ENCODE peak calls at places on chromosome 1, in nine cellular contexts. T, L, C, G, W, X, F, U and P are unnamed samples. For H3K4me1 and H3K36me3, the result is how much of the 10 kb centered on the place peaks cover.

GRCh38 chr1:201870397-201870796 is 18.3 kb upstream of the SHISA4 start:
- DNase-seq in T (no peak), L (no peak), C (no peak), G (no peak), W (no peak), X (no peak), F (peak), U (no peak), P (no peak)

GRCh38 chr1:227885135-227885647 is 62.5 kb downstream of the WNT9A start:
- DNase-seq in T (no peak), L (peak), C (no peak), G (no peak), W (no peak), X (no peak), F (no peak), U (no peak), P (no peak)

GRCh38 chr1:94543893-94544635 is 2.5 kb upstream of the F3 start:
- DNase-seq in T (no peak), L (no peak), C (no peak), G (no peak), W (no peak), X (no peak), F (peak), U (no peak), P (no peak)

GRCh38 chr1:225694151-225694603 is 41.3 kb upstream of the ENAH start:
- DNase-seq in T (no peak), L (peak), C (no peak), G (no peak), W (peak), X (no peak), F (peak), U (no peak), P (no peak)

GRCh38 chr1:95308276-95308675 is 74.3 kb downstream of the RWDD3 start:
- DNase-seq in T (no peak), L (no peak), C (no peak), G (no peak), W (no peak), X (no peak), F (no peak), U (no peak), P (no peak)

GRCh38 chr1:158728510-158729225 is 8.1 kb upstream of the OR6K3 start:
- DNase-seq in T (no peak), L (no peak), C (no peak), G (no peak), W (no peak), X (no peak), F (no peak), U (no peak), P (no peak)

GRCh38 chr1:41578712-41579335 is 94.3 kb upstream of the EDN2 start:
- DNase-seq in T (no peak), L (no peak), C (no peak), G (no peak), W (no peak), X (peak), F (peak), U (no peak), P (no peak)

GRCh38 chr1:30753660-30754123 is 3.9 kb downstream of the LAPTM5 start:
- DNase-seq in T (no peak), L (no peak), C (no peak), G (no peak), W (no peak), X (no peak), F (no peak), U (no peak), P (no peak)

GRCh38 chr1:233440952-233441401 is 113.5 kb downstream of the MAP3K21 start:
- DNase-seq in T (no peak), L (no peak), C (no peak), G (no peak), W (peak), X (peak), F (peak), U (peak), P (no peak)

GRCh38 chr1:81823082-81823481 is 22.3 kb downstream of the ADGRL2 start:
- DNase-seq in T (no peak), L (no peak), C (no peak), G (no peak), W (no peak), X (no peak), F (no peak), U (no peak), P (no peak)

GRCh38 chr1:12457771-12458170 is 160.2 kb downstream of the DHRS3 start:
- DNase-seq in T (peak), L (no peak), C (no peak), G (no peak), W (no peak), X (no peak), F (peak), U (no peak), P (no peak)

GRCh38 chr1:113792471-113792870 is 19.8 kb downstream of the RSBN1 start:
- DNase-seq in T (no peak), L (no peak), C (no peak), G (no peak), W (no peak), X (no peak), F (no peak), U (no peak), P (no peak)

GRCh38 chr1:178986204-178986603 is 39.5 kb upstream of the FAM20B start:
- DNase-seq in T (no peak), L (no peak), C (no peak), G (no peak), W (no peak), X (no peak), F (no peak), U (no peak), P (no peak)

GRCh38 chr1:10694633-10695627 is 101.5 kb downstream of the CASZ1 start:
- DNase-seq in T (peak), L (peak), C (peak), G (peak), W (peak), X (peak), F (peak), U (peak), P (peak)

GRCh38 chr1:71660417-71660816 is 579.6 kb upstream of the ZRANB2 start:
- DNase-seq in T (no peak), L (no peak), C (no peak), G (no peak), W (no peak), X (no peak), F (peak), U (no peak), P (no peak)

GRCh38 chr1:64019818-64020217 is 183.6 kb upstream of the UBE2U start:
- DNase-seq in T (no peak), L (peak), C (no peak), G (no peak), W (peak), X (peak), F (peak), U (peak), P (no peak)

GRCh38 chr1:213274140-213274539 is 223.1 kb downstream of the RPS6KC1 start:
- DNase-seq in T (no peak), L (no peak), C (no peak), G (no peak), W (no peak), X (no peak), F (no peak), U (no peak), P (no peak)

GRCh38 chr1:45008076-45008475 is 3.0 kb downstream of the HECTD3 start:
- DNase-seq in T (no peak), L (no peak), C (no peak), G (no peak), W (no peak), X (no peak), F (no peak), U (no peak), P (no peak)

GRCh38 chr1:162088281-162088969 is 18.9 kb downstream of the NOS1AP start:
- DNase-seq in T (no peak), L (no peak), C (no peak), G (no peak), W (no peak), X (no peak), F (peak), U (no peak), P (no peak)

GRCh38 chr1:64744492-64745180 is at the start of gene RAVER2:
- DNase-seq in T (peak), L (peak), C (peak), G (peak), W (peak), X (peak), F (peak), U (peak), P (peak)

GRCh38 chr1:58823481-58824010 is 39.7 kb upstream of the JUN start:
- DNase-seq in T (no peak), L (no peak), C (no peak), G (no peak), W (no peak), X (no peak), F (peak), U (no peak), P (no peak)

GRCh38 chr1:111570781-111571181 is 48.8 kb upstream of the RAP1A start:
- DNase-seq in T (no peak), L (no peak), C (no peak), G (no peak), W (no peak), X (no peak), F (peak), U (no peak), P (no peak)

GRCh38 chr1:22256213-22256512 is 113.3 kb upstream of the WNT4 start:
- DNase-seq in T (no peak), L (no peak), C (no peak), G (no peak), W (no peak), X (no peak), F (no peak), U (no peak), P (no peak)

GRCh38 chr1:180623579-180624347 is 8.1 kb upstream of the XPR1 start:
- DNase-seq in T (no peak), L (no peak), C (no peak), G (no peak), W (peak), X (peak), F (peak), U (no peak), P (no peak)
- TF ChIP-seq CTCF in T (peak), L (peak), C (no peak), G (peak), W (no peak), X (peak), F (peak), U (no peak), P (no peak)

GRCh38 chr1:183027031-183027430 is 3.8 kb downstream of the LAMC1 start:
- DNase-seq in T (no peak), L (no peak), C (no peak), G (no peak), W (no peak), X (no peak), F (peak), U (no peak), P (no peak)

GRCh38 chr1:183030053-183030452 is 6.8 kb downstream of the LAMC1 start:
- DNase-seq in T (no peak), L (no peak), C (no peak), G (no peak), W (no peak), X (no peak), F (peak), U (no peak), P (no peak)

GRCh38 chr1:183025782-183026774 is 2.9 kb downstream of the LAMC1 start:
- DNase-seq in T (no peak), L (no peak), C (no peak), G (no peak), W (no peak), X (no peak), F (peak), U (no peak), P (no peak)

GRCh38 chr1:183029591-183030000 is 6.4 kb downstream of the LAMC1 start:
- DNase-seq in T (no peak), L (no peak), C (no peak), G (no peak), W (no peak), X (no peak), F (peak), U (no peak), P (no peak)

GRCh38 chr1:183027791-183028190 is 4.6 kb downstream of the LAMC1 start:
- DNase-seq in T (no peak), L (no peak), C (no peak), G (no peak), W (no peak), X (no peak), F (peak), U (no peak), P (no peak)
- H3K4me1 ChIP-seq in T (half or more), L (half or more), C (under half), G (under half), W (under half), X (under half), F (under half), U (half or more), P (under half)

DNA sequence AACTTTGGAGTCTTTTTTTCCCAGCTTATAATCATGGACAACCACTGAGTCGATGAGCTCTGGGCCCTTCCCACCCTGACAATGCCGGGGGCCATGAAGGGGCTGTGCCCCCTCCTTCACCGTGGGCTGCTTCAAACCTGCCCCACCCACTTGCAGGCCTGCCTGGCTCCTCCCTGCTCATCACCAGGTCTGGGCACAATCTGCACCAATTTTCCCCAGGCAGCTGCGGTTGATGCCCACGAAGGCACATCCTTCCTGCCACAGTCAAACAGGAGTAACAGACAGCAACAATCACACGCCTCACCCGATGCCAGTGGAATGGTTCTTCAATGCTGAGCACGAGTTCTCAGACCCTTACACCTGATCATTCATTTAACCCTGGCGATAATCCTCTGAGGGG is 18.9 kb downstream of the PGLYRP3 start:
- DNase-seq in T (no peak), L (no peak), C (no peak), G (no peak), W (no peak), X (no peak), F (no peak), U (no peak), P (no peak)
- H3K36me3 ChIP-seq in T (under half), L (under half), C (under half), G (under half), W (under half), X (under half), F (under half), U (under half), P (under half)

DNA sequence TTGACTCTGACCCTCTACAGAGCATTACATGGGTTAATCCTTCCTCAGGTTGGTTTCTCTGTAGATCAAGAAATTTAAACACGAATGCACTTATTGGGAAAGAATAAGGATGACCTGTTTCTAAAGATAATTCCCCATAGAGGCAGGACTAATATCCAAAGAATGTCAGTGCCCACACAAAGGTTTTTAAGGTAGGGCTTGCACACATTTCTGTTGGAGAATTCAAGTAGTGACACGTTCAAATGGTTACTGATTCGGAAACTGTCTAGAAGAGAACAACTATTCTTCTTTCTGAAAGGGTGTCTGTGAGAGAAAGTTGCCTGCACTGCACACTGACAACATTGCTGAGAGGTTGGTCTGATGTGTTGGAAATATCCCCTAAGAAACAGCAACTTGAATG is 167.3 kb downstream of the ZNF326 start:
- DNase-seq in T (no peak), L (no peak), C (no peak), G (no peak), W (no peak), X (no peak), F (no peak), U (no peak), P (no peak)
- TF ChIP-seq CTCF in T (no peak), L (no peak), C (no peak), G (no peak), W (no peak), X (no peak), F (no peak), U (no peak), P (no peak)

GRCh38 chr1:27471476-27471875 is 18.5 kb downstream of the WASF2 start:
- DNase-seq in T (no peak), L (no peak), C (no peak), G (no peak), W (peak), X (no peak), F (no peak), U (no peak), P (no peak)

GRCh38 chr1:27478098-27478497 is 11.9 kb downstream of the WASF2 start:
- DNase-seq in T (no peak), L (no peak), C (no peak), G (no peak), W (no peak), X (no peak), F (no peak), U (no peak), P (no peak)

GRCh38 chr1:27476222-27476621 is 13.7 kb downstream of the WASF2 start:
- DNase-seq in T (no peak), L (peak), C (no peak), G (no peak), W (peak), X (no peak), F (no peak), U (no peak), P (no peak)

GRCh38 chr1:27475707-27476106 is 14.3 kb downstream of the WASF2 start:
- DNase-seq in T (no peak), L (no peak), C (no peak), G (no peak), W (no peak), X (no peak), F (no peak), U (no peak), P (no peak)

DNA sequence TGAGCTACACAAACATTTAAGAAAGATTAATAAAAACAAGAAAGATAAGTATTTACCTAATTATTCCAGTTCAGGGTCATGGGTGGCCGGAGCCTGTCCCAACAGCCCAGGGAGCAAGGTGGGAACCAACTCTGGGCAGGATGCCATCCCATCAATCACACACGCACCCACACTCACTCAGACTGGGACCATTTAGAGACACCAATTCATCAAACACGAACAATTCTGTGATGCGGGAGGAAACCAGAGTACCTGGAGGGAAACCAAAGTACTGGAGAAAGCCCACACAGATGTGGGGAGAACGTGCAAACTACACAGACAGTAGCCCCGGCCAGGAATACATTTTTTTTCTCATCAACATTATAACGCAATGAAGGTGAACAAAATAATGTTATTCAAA is 16.2 kb downstream of the WASF2 start:
- DNase-seq in T (no peak), L (peak), C (no peak), G (no peak), W (peak), X (no peak), F (peak), U (no peak), P (no peak)
- H3K4me1 ChIP-seq in T (under half), L (half or more), C (under half), G (under half), W (under half), X (under half), F (under half), U (half or more), P (half or more)

DNA sequence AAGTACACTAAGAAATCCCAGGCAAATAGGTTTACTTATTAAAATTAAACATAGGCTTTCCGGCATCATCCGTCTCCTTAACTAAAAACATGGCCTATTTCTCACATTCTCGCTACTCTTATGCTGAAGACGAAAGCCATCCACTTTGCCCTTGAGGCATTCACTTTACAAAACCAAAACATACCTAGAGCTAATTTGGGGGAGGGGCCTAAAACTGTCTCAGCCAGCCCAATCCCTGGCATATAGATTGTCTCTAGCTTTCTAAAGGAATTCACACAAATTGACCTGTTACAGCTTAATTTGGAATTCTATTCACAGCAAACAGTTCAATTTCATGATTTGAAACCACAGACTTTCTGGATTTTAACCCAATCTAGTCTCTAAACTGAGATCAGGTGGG is 34.8 kb downstream of the SLC35D1 start:
- DNase-seq in T (no peak), L (no peak), C (no peak), G (no peak), W (no peak), X (no peak), F (no peak), U (no peak), P (no peak)
- H3K36me3 ChIP-seq in T (half or more), L (under half), C (under half), G (under half), W (under half), X (under half), F (under half), U (under half), P (under half)

DNA sequence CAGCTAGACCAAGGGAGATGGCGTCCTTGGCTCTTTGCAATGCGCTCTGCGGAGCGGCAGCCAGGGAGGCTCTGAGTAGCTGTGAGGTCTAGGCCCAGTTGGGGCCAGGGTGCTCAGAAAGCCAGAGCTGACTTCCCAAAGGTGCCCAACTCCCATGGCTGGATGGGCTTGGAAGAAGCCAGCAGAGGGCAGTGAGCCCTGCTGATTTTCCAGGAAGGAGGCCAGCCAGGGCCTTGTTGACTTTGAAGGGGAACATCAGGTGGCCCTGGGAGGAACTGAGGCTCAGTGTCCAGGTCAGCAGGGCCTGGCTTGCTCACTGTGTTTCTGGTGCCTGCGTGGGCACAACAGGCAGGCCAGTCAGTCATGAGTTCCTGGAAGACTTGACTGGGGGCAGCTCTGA is 27.1 kb downstream of the CDCP2 start:
- DNase-seq in T (peak), L (peak), C (no peak), G (no peak), W (peak), X (peak), F (no peak), U (no peak), P (no peak)
- TF ChIP-seq CTCF in T (peak), L (peak), C (no peak), G (peak), W (no peak), X (peak), F (peak), U (no peak), P (no peak)

GRCh38 chr1:37478890-37479254 is 4.5 kb downstream of the ZC3H12A start:
- DNase-seq in T (no peak), L (peak), C (no peak), G (no peak), W (no peak), X (no peak), F (peak), U (no peak), P (no peak)
- H3K4me1 ChIP-seq in T (half or more), L (half or more), C (under half), G (under half), W (half or more), X (under half), F (under half), U (half or more), P (half or more)

GRCh38 chr1:236819856-236820255 is 24.8 kb downstream of the MTR start:
- DNase-seq in T (no peak), L (no peak), C (no peak), G (no peak), W (no peak), X (no peak), F (no peak), U (no peak), P (no peak)

GRCh38 chr1:236823559-236823958 is 28.5 kb downstream of the MTR start:
- DNase-seq in T (no peak), L (no peak), C (no peak), G (no peak), W (no peak), X (no peak), F (no peak), U (no peak), P (no peak)

GRCh38 chr1:236815941-236816340 is 20.8 kb downstream of the MTR start:
- DNase-seq in T (no peak), L (no peak), C (no peak), G (no peak), W (no peak), X (no peak), F (no peak), U (no peak), P (no peak)

GRCh38 chr1:236821111-236821625 is 26.1 kb downstream of the MTR start:
- DNase-seq in T (no peak), L (no peak), C (no peak), G (no peak), W (no peak), X (peak), F (peak), U (no peak), P (no peak)
- H3K36me3 ChIP-seq in T (half or more), L (under half), C (under half), G (under half), W (under half), X (under half), F (under half), U (under half), P (under half)